ENCODE peak calls at places on chromosome 6, in nine cellular contexts. G is activated CD4-positive, alpha-beta T cell treated with anti-CD3 and anti-CD28 coated beads, Interleukin-2, amount 50 U/mL, for 1 hour; P is Caki2; O is left cardiac atrium; K is thoracic aorta; C is psoas muscle; Z is SK-MEL-5; M is A172; X is stimulated activated CD4-positive, alpha-beta T cell treated with anti-CD3 and anti-CD28 coated beads, Interleukin-4, amount 100 ng/mL, for 24 hours. S is an unnamed sample.

GRCh38 chr6:130838250-130838649 is 11.0 kb downstream of the SMLR1 start:
- DNase-seq in X (no peak), Z (no peak), G (no peak), K (no peak), O (no peak), C (no peak), M (no peak), P (no peak), S (no peak)

GRCh38 chr6:75893058-75893775 is 144.2 kb downstream of the MYO6 start:
- DNase-seq in O (no peak), P (peak), C (no peak), K (no peak), G (no peak), Z (peak), M (peak), X (no peak), S (peak)

GRCh38 chr6:157980288-157981131 is 1.2 kb upstream of the SYNJ2 start:
- DNase-seq in G (no peak), X (no peak), O (peak), C (no peak), Z (no peak), P (no peak), K (no peak), M (no peak), S (no peak)

GRCh38 chr6:36642913-36643817 is 35.3 kb upstream of the CDKN1A start:
- DNase-seq in P (peak), M (peak), C (peak), K (peak), G (no peak), X (no peak), O (peak), Z (no peak), S (no peak)

GRCh38 chr6:142878407-142878806 is 66.6 kb downstream of the HIVEP2 start:
- DNase-seq in K (no peak), M (no peak), Z (no peak), O (peak), G (no peak), X (no peak), C (no peak), P (no peak), S (no peak)

GRCh38 chr6:170091000-170091638 is 199.8 kb downstream of the DLL1 start:
- DNase-seq in Z (no peak), X (peak), K (no peak), C (peak), P (no peak), G (no peak), O (peak), M (no peak), S (no peak)

GRCh38 chr6:29965873-29966601 is 23.7 kb downstream of the HLA-A start:
- DNase-seq in M (peak), K (peak), P (peak), C (peak), X (peak), Z (peak), G (no peak), O (peak), S (peak)

GRCh38 chr6:35552285-35552917 is 39.7 kb upstream of the TULP1 start:
- DNase-seq in G (peak), P (no peak), K (no peak), C (no peak), Z (peak), M (peak), O (no peak), X (peak), S (no peak)

GRCh38 chr6:84685983-84686584 is 78.3 kb downstream of the TBX18 start:
- DNase-seq in K (no peak), G (no peak), P (no peak), O (no peak), M (no peak), X (no peak), C (no peak), Z (peak), S (no peak)

GRCh38 chr6:21908117-21908848 is 314.7 kb downstream of the SOX4 start:
- DNase-seq in O (no peak), M (no peak), K (no peak), X (no peak), Z (no peak), C (no peak), P (no peak), G (no peak), S (no peak)

GRCh38 chr6:29685718-29686326 is 4.9 kb upstream of the ZFP57 start:
- DNase-seq in X (no peak), Z (peak), G (no peak), M (no peak), O (no peak), C (no peak), P (no peak), K (no peak), S (no peak)

GRCh38 chr6:41750374-41750773 is 3.2 kb upstream of the PGC start:
- DNase-seq in O (no peak), X (no peak), P (no peak), C (no peak), K (no peak), G (no peak), Z (no peak), M (no peak), S (no peak)

S was measured in retinal pigment epithelial cell.